ENCODE peak calls at places on chromosomes 16 and 17, in nine cellular contexts. M is CD8-positive, alpha-beta memory T cell; Q is mammary epithelial cell; B is ovary; F is effector memory CD4-positive, alpha-beta T cell; D is heart left ventricle; R is right lobe of liver; U is fibroblast of lung; S is GM23338. X is an unnamed sample. For H3K4me1, the result is how much of the 10 kb centered on the place peaks cover.

GRCh38 chr16:82329504-82330192 is 159.6 kb upstream of the MPHOSPH6 start:
- DNase-seq in M (no peak), Q (no peak), B (no peak), F (no peak), D (no peak), R (peak), U (no peak), S (peak), X (no peak)

GRCh38 chr17:30477758-30478115 is 529 bp downstream of the GOSR1 start:
- DNase-seq in M (peak), Q (peak), B (no peak), F (peak), D (no peak), R (no peak), U (no peak), S (peak), X (no peak)

GRCh38 chr17:49079840-49080663 is 52.5 kb upstream of the B4GALNT2 start:
- DNase-seq in M (no peak), Q (no peak), B (no peak), F (no peak), D (no peak), R (no peak), U (no peak), S (no peak), X (no peak)

GRCh38 chr16:53232826-53233529 is 178.2 kb downstream of the CHD9 start:
- DNase-seq in M (no peak), Q (no peak), B (no peak), F (no peak), D (no peak), R (no peak), U (no peak), S (no peak), X (no peak)

GRCh38 chr17:38897176-38897575 is 27.3 kb downstream of the LASP1 start:
- DNase-seq in M (no peak), Q (no peak), B (no peak), F (no peak), D (peak), R (peak), U (no peak), S (no peak), X (no peak)

GRCh38 chr16:50315346-50315997 is 49.1 kb downstream of the ADCY7 start:
- DNase-seq in M (no peak), Q (no peak), B (no peak), F (no peak), D (no peak), R (no peak), U (no peak), S (no peak), X (peak)

GRCh38 chr16:20905576-20905975 is 5.0 kb downstream of the LYRM1 start:
- DNase-seq in M (no peak), Q (no peak), B (no peak), F (no peak), D (no peak), R (no peak), U (no peak), S (no peak), X (no peak)

GRCh38 chr17:60598001-60598736 is 1.8 kb upstream of the PPM1D start:
- DNase-seq in M (no peak), Q (no peak), B (no peak), F (no peak), D (no peak), R (no peak), U (no peak), S (no peak), X (no peak)

GRCh38 chr17:60107526-60108257 is 29.0 kb upstream of the HEATR6 start:
- DNase-seq in M (no peak), Q (no peak), B (no peak), F (no peak), D (no peak), R (no peak), U (no peak), S (no peak), X (no peak)

GRCh38 chr16:79600636-79601091 is at the start of gene MAF:
- DNase-seq in M (peak), Q (peak), B (peak), F (peak), D (peak), R (peak), U (peak), S (peak), X (peak)

GRCh38 chr16:81866820-81867440 is 87.8 kb downstream of the PLCG2 start:
- DNase-seq in M (no peak), Q (peak), B (peak), F (no peak), D (peak), R (peak), U (no peak), S (no peak), X (peak)

GRCh38 chr16:55056585-55057520 is 126.2 kb downstream of the IRX5 start:
- DNase-seq in M (no peak), Q (no peak), B (no peak), F (no peak), D (no peak), R (no peak), U (no peak), S (peak), X (no peak)

GRCh38 chr16:57810197-57811024 is 8.1 kb upstream of the KIFC3 start:
- DNase-seq in M (no peak), Q (peak), B (peak), F (peak), D (peak), R (peak), U (peak), S (peak), X (peak)

GRCh38 chr17:47224971-47225370 is 15.8 kb downstream of the MYL4 start:
- DNase-seq in M (no peak), Q (no peak), B (no peak), F (no peak), D (no peak), R (no peak), U (no peak), S (no peak), X (no peak)

GRCh38 chr16:80751167-80751566 is 53.2 kb downstream of the CDYL2 start:
- DNase-seq in M (no peak), Q (no peak), B (no peak), F (no peak), D (no peak), R (no peak), U (peak), S (peak), X (no peak)

GRCh38 chr16:26345951-26346350 is 654.2 kb downstream of the HS3ST4 start:
- DNase-seq in M (no peak), Q (no peak), B (no peak), F (no peak), D (no peak), R (no peak), U (no peak), S (no peak), X (no peak)

GRCh38 chr16:14310519-14310991 is 239.4 kb downstream of the MRTFB start:
- DNase-seq in M (no peak), Q (no peak), B (no peak), F (no peak), D (no peak), R (no peak), U (peak), S (peak), X (no peak)

GRCh38 chr16:31354394-31355291 is at the start of gene ITGAX:
- DNase-seq in M (peak), Q (peak), B (no peak), F (no peak), D (peak), R (peak), U (peak), S (no peak), X (peak)

GRCh38 chr16:52435573-52435972 is 111.4 kb downstream of the TOX3 start:
- DNase-seq in M (no peak), Q (no peak), B (no peak), F (no peak), D (no peak), R (no peak), U (no peak), S (no peak), X (no peak)

GRCh38 chr17:39277110-39277509 is 51.4 kb upstream of the STAC2 start:
- DNase-seq in M (no peak), Q (no peak), B (no peak), F (no peak), D (no peak), R (no peak), U (no peak), S (no peak), X (no peak)

GRCh38 chr16:77137045-77137444 is 53.9 kb upstream of the MON1B start:
- DNase-seq in M (no peak), Q (no peak), B (no peak), F (no peak), D (no peak), R (no peak), U (no peak), S (no peak), X (no peak)

GRCh38 chr17:69175812-69176517 is 34.3 kb upstream of the ABCA6 start:
- DNase-seq in M (no peak), Q (peak), B (no peak), F (no peak), D (no peak), R (no peak), U (peak), S (no peak), X (no peak)

GRCh38 chr16:46787909-46788308 is 39.8 kb upstream of the MYLK3 start:
- DNase-seq in M (no peak), Q (no peak), B (no peak), F (no peak), D (no peak), R (no peak), U (no peak), S (no peak), X (no peak)

GRCh38 chr16:52618753-52619497 is 72.0 kb upstream of the TOX3 start:
- DNase-seq in M (no peak), Q (no peak), B (no peak), F (no peak), D (no peak), R (no peak), U (no peak), S (no peak), X (no peak)

GRCh38 chr17:57104461-57105175 is 19.6 kb downstream of the AKAP1 start:
- DNase-seq in M (no peak), Q (peak), B (no peak), F (no peak), D (no peak), R (no peak), U (no peak), S (no peak), X (no peak)

GRCh38 chr16:65069766-65070165 is 52.1 kb downstream of the CDH11 start:
- DNase-seq in M (no peak), Q (no peak), B (no peak), F (no peak), D (no peak), R (no peak), U (peak), S (no peak), X (no peak)

DNA sequence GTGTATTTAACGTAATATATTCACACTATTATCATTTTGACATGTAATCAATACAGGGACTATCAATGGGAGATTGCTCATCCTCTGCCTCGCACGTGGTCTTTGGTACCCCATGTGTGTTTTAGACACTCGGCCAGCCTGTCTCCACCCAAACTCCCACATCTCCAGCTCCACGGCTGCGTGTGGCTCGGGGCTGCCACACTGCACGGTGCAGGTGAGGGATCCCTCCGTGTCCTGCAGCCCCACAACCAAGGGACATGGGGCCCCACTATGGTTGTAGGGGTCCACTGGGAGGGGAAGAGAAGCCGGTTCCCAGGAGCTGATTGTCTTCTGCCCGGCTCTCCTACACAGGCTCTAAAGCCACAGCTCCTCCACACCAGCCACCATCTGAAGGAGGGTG is 107.4 kb downstream of the RBFOX3 start:
- DNase-seq in M (no peak), Q (no peak), B (no peak), F (no peak), D (no peak), R (no peak), U (no peak), S (no peak), X (no peak)
- H3K4me1 ChIP-seq in M (under half), Q (under half), B (under half), F (under half), D (under half), R (under half), U (under half), S (under half), X (under half)

GRCh38 chr17:76146053-76146875 is 5.2 kb upstream of the FOXJ1 start:
- DNase-seq in M (no peak), Q (no peak), B (no peak), F (no peak), D (no peak), R (no peak), U (no peak), S (no peak), X (no peak)

GRCh38 chr17:76142044-76143041 is 1.3 kb upstream of the FOXJ1 start:
- DNase-seq in M (no peak), Q (no peak), B (no peak), F (no peak), D (no peak), R (no peak), U (no peak), S (peak), X (no peak)

GRCh38 chr17:76148015-76148326 is 6.9 kb upstream of the FOXJ1 start:
- DNase-seq in M (no peak), Q (no peak), B (no peak), F (no peak), D (no peak), R (no peak), U (no peak), S (no peak), X (no peak)

GRCh38 chr17:76147211-76148014 is 6.4 kb upstream of the FOXJ1 start:
- DNase-seq in M (no peak), Q (peak), B (no peak), F (no peak), D (no peak), R (no peak), U (peak), S (peak), X (no peak)

GRCh38 chr17:76145231-76146052 is 4.4 kb upstream of the FOXJ1 start:
- DNase-seq in M (peak), Q (no peak), B (no peak), F (peak), D (no peak), R (no peak), U (no peak), S (peak), X (no peak)
- H3K4me1 ChIP-seq in M (half or more), Q (under half), B (under half), F (half or more), D (under half), R (under half), U (under half), S (under half), X (half or more)

GRCh38 chr16:28183441-28183840 is 28.3 kb downstream of the XPO6 start:
- DNase-seq in M (no peak), Q (no peak), B (no peak), F (no peak), D (no peak), R (no peak), U (no peak), S (no peak), X (no peak)
- H3K4me1 ChIP-seq in M (half or more), Q (under half), B (under half), F (half or more), D (under half), R (under half), U (under half), S (under half), X (half or more)

GRCh38 chr16:11674001-11674817 is 6.0 kb downstream of the SNN start:
- DNase-seq in M (no peak), Q (no peak), B (no peak), F (no peak), D (no peak), R (no peak), U (no peak), S (no peak), X (no peak)

GRCh38 chr16:11677451-11677951 is 9.2 kb downstream of the SNN start:
- DNase-seq in M (no peak), Q (peak), B (no peak), F (no peak), D (no peak), R (no peak), U (peak), S (no peak), X (no peak)

GRCh38 chr16:11676799-11677198 is 8.5 kb downstream of the SNN start:
- DNase-seq in M (no peak), Q (peak), B (no peak), F (no peak), D (no peak), R (no peak), U (no peak), S (no peak), X (no peak)

GRCh38 chr16:11674818-11675560 is 6.7 kb downstream of the SNN start:
- DNase-seq in M (no peak), Q (peak), B (no peak), F (no peak), D (no peak), R (no peak), U (peak), S (peak), X (no peak)

DNA sequence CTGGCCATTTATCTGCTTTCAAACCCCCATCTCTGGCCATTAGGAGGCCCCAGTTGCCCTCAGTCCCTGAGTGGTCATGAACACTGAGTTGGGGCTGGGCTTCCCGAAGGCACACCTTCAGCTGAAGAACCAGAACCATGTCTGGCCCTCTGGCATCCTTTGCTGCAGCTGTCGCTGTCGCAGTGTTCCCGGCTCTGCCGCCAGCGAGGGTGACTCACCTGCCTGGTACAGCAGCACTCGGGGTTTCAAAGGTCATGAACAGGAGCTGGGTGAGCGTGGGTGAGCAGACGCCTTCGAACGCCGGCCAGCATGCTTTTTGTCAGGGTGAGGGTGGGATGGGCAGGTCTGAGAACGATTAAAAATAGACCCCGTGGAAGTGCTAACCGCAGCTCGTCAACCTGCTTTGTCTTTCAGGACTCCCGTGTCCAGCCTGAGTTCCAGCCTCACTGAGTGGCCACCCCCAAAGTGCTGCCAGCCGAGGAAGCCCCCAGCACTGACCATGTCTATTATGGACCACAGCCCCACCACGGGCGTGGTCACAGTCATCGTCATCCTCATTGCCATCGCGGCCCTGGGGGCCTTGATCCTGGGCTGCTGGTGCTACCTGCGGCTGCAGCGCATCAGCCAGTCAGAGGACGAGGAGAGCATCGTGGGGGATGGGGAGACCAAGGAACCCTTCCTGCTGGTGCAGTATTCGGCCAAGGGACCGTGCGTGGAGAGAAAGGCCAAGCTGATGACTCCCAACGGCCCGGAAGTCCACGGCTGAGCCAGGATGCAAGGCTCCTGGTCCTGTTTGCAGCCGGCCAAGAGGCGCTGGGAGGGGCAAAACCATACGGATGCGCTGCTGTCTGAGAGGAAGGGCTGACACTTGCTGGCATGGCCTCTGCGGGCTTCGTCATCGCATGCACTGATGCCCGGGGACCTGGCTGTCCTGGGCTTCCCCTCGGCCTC is 7.6 kb downstream of the SNN start:
- DNase-seq in M (no peak), Q (peak), B (no peak), F (no peak), D (no peak), R (peak), U (no peak), S (peak), X (no peak)
- H3K4me1 ChIP-seq in M (under half), Q (half or more), B (under half), F (under half), D (under half), R (under half), U (under half), S (under half), X (half or more)

DNA sequence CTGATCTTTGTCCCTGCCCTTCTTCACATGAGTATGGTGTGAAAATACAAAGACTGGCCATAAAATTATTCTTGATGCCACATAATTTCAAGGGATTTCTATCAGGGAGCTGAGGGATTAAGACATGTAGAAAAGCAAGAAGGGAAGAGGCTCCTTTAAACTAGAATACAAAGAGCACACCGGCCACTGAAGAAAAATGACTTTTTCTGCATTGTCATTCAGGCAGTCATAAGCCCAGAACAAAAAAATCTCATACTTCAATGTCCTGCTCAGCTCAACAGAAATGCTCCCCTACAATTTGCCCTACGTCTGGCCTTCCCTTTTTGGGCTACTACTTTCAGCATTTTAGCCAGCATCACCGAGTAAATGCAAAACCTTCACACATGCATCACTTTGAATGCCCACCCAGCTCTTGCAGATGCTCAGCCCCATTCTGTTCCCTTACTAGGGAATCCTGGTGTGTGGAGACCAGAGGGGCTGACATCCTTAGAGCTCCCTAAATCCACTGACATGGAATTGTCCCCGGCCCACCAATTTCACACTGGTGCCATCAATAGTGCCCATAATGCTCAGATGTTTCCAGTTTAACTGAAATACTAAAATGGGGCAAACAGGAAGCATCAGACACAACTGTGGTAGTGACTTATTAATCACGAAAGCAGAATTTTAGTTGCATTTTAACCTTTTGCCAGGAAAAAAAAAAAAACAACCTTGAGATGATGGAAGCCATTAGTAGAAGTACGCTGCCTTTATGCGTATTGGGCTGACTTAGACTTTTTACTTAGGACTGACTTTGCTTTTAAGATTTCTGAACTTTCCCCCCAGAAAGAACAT is 2.7 kb downstream of the MAP3K14 start:
- DNase-seq in M (no peak), Q (no peak), B (no peak), F (no peak), D (no peak), R (no peak), U (no peak), S (no peak), X (no peak)
- H3K4me1 ChIP-seq in M (half or more), Q (half or more), B (under half), F (half or more), D (half or more), R (under half), U (under half), S (under half), X (half or more)

GRCh38 chr17:76173474-76173873 is 32.4 kb upstream of the FOXJ1 start:
- DNase-seq in M (no peak), Q (no peak), B (no peak), F (no peak), D (no peak), R (no peak), U (no peak), S (no peak), X (no peak)
- H3K4me1 ChIP-seq in M (under half), Q (under half), B (under half), F (under half), D (under half), R (under half), U (under half), S (under half), X (under half)

GRCh38 chr16:68760671-68761275 is 23.7 kb downstream of the CDH1 start:
- DNase-seq in M (no peak), Q (peak), B (no peak), F (no peak), D (no peak), R (no peak), U (no peak), S (no peak), X (no peak)
- H3K4me1 ChIP-seq in M (under half), Q (under half), B (under half), F (under half), D (under half), R (under half), U (under half), S (half or more), X (under half)

GRCh38 chr17:44677136-44677535 is 12.4 kb downstream of the CCDC43 start:
- DNase-seq in M (no peak), Q (no peak), B (no peak), F (no peak), D (no peak), R (no peak), U (peak), S (no peak), X (no peak)
- H3K4me1 ChIP-seq in M (under half), Q (under half), B (under half), F (under half), D (under half), R (under half), U (under half), S (under half), X (under half)